ENCODE peak calls at places on chromosomes 2 and 18, in six cellular contexts. I, J, Z, B, R and S are unnamed samples.
A peak's percentile ranks its signal among the peaks of the same experiment; 100 is the strongest.

GRCh38 chr2:238585836-238586821 is 159.4 kb downstream of the ASB1 start:
- DNase-seq in Z (no peak), R (no peak), B (no peak), I (no peak), J (no peak), S (no peak)

GRCh38 chr2:19138264-19138825 is 220.1 kb downstream of the OSR1 start:
- DNase-seq in R (no peak), B (no peak), I (no peak), Z (no peak), J (no peak), S (no peak)

GRCh38 chr2:46829240-46829970 is 86.2 kb downstream of the MCFD2 start:
- DNase-seq in I (no peak), J (peak; percentile 29), Z (no peak), R (no peak), B (no peak), S (peak; percentile 40)

GRCh38 chr2:220104871-220105351 is 477.5 kb downstream of the SLC4A3 start:
- DNase-seq in R (no peak), B (no peak), Z (no peak), I (no peak), J (peak; percentile 44), S (peak; percentile 74)

GRCh38 chr18:46718501-46719341 is 38.1 kb downstream of the ST8SIA5 start:
- DNase-seq in Z (no peak), I (no peak), J (peak; percentile 93), R (no peak), B (no peak), S (peak; percentile 91)

GRCh38 chr2:55482186-55482945 is 37.2 kb upstream of the CFAP36 start:
- DNase-seq in J (peak; percentile 55), Z (peak; percentile 57), R (no peak), B (no peak), I (no peak), S (peak; percentile 87)

GRCh38 chr2:127358044-127358443 is 29.7 kb downstream of the MAP3K2 start:
- DNase-seq in J (no peak), Z (no peak), I (no peak), R (no peak), B (no peak), S (no peak)

GRCh38 chr2:64212346-64212745 is 68.1 kb upstream of the PELI1 start:
- DNase-seq in I (no peak), J (peak; percentile 88), Z (no peak), R (no peak), B (peak; percentile 58), S (peak; percentile 53)

GRCh38 chr2:167706800-167707199 is 540.6 kb downstream of the STK39 start:
- DNase-seq in I (no peak), J (peak; percentile 52), Z (no peak), R (no peak), B (no peak), S (no peak)

GRCh38 chr2:218732761-218733158 is 22.1 kb downstream of the TTLL4 start:
- DNase-seq in Z (no peak), B (no peak), I (no peak), J (peak; percentile 43), R (no peak), S (peak; percentile 50)

GRCh38 chr2:52779446-52779845 is 988.2 kb upstream of the CHAC2 start:
- DNase-seq in J (no peak), Z (no peak), R (no peak), I (no peak), B (no peak), S (no peak)

GRCh38 chr2:138564586-138565250 is 63.1 kb downstream of the SPOPL start:
- DNase-seq in Z (no peak), J (no peak), B (no peak), I (no peak), R (no peak), S (no peak)

GRCh38 chr2:240818543-240819403 is 1.2 kb downstream of the KIF1A start:
- DNase-seq in J (no peak), Z (peak; percentile 58), B (no peak), I (no peak), R (peak; percentile 34), S (no peak)

GRCh38 chr2:46866770-46867246 is 48.8 kb downstream of the MCFD2 start:
- DNase-seq in I (no peak), J (no peak), R (no peak), Z (no peak), B (no peak), S (no peak)

GRCh38 chr2:27795868-27796277 is 24.4 kb downstream of the MRPL33 start:
- DNase-seq in R (no peak), B (no peak), Z (no peak), J (no peak), I (no peak), S (no peak)

GRCh38 chr18:48228301-48228715 is 180.9 kb downstream of the ZBTB7C start:
- DNase-seq in Z (no peak), R (no peak), B (no peak), I (no peak), J (peak; percentile 72), S (no peak)

GRCh38 chr2:1817256-1818127 is 73.2 kb upstream of the PXDN start:
- DNase-seq in I (peak; percentile 11), J (peak; percentile 50), R (peak; percentile 89), B (no peak), Z (peak; percentile 54), S (peak; percentile 91)

GRCh38 chr2:215723011-215723410 is 287.1 kb upstream of the FN1 start:
- DNase-seq in I (no peak), R (no peak), B (no peak), J (no peak), Z (no peak), S (peak; percentile 28)

GRCh38 chr2:73133566-73134227 is 20.9 kb upstream of the RAB11FIP5 start:
- DNase-seq in Z (no peak), I (no peak), J (no peak), R (no peak), B (no peak), S (peak; percentile 27)

GRCh38 chr2:200077210-200077650 is 121.8 kb downstream of the MAIP1 start:
- DNase-seq in Z (no peak), I (no peak), J (peak; percentile 84), R (no peak), B (no peak), S (peak; percentile 54)

GRCh38 chr2:230794472-230794871 is 70.3 kb upstream of the ITM2C start:
- DNase-seq in I (no peak), B (peak; percentile 10), Z (no peak), J (no peak), R (no peak), S (no peak)

GRCh38 chr2:39646267-39646666 is 19.4 kb upstream of the TMEM178A start:
- DNase-seq in Z (no peak), B (no peak), R (no peak), I (no peak), J (no peak), S (no peak)

GRCh38 chr2:151851761-151852160 is 23.5 kb upstream of the ARL5A start:
- DNase-seq in J (peak; percentile 81), B (no peak), R (no peak), I (no peak), Z (no peak), S (peak; percentile 83)

GRCh38 chr18:55173291-55173690 is 214.0 kb upstream of the CCDC68 start:
- DNase-seq in R (no peak), J (no peak), B (no peak), I (no peak), Z (no peak), S (no peak)

GRCh38 chr2:16664809-16665745 is 557 bp downstream of the CYRIA start:
- DNase-seq in B (no peak), J (no peak), R (no peak), Z (no peak), I (no peak), S (no peak)